ENCODE peak calls at places on chromosomes 1 and 21, in four cellular contexts. One of them, this sample, is unnamed.

GRCh38 chr1:157915859-157916258 is 74.3 kb upstream of the CD5L start:
- DNase-seq in GM13976: no peak
- DNase-seq in fibroblast of lung: no peak
- DNase-seq in mammary epithelial cell: no peak
- DNase-seq in this sample: no peak

GRCh38 chr1:206596319-206596666 is 16.0 kb downstream of the EIF2D start:
- DNase-seq in GM13976: no peak
- DNase-seq in fibroblast of lung: no peak
- DNase-seq in mammary epithelial cell: no peak
- DNase-seq in this sample: no peak

GRCh38 chr21:44709426-44710293 is 1.7 kb downstream of the TSPEAR start:
- DNase-seq in GM13976: peak
- DNase-seq in fibroblast of lung: peak
- DNase-seq in mammary epithelial cell: peak
- DNase-seq in this sample: peak

GRCh38 chr21:39188521-39189139 is 5.4 kb upstream of the PSMG1 start:
- DNase-seq in GM13976: no peak
- DNase-seq in fibroblast of lung: peak
- DNase-seq in mammary epithelial cell: no peak
- DNase-seq in this sample: no peak

GRCh38 chr1:71303617-71304041 is 222.8 kb upstream of the ZRANB2 start:
- DNase-seq in GM13976: no peak
- DNase-seq in fibroblast of lung: peak
- DNase-seq in mammary epithelial cell: peak
- DNase-seq in this sample: no peak

GRCh38 chr1:8814870-8815269 is 2.6 kb downstream of the RERE start:
- DNase-seq in GM13976: no peak
- DNase-seq in fibroblast of lung: no peak
- DNase-seq in mammary epithelial cell: peak
- DNase-seq in this sample: peak

GRCh38 chr1:167442854-167443565 is 75.3 kb downstream of the CD247 start:
- DNase-seq in GM13976: no peak
- DNase-seq in fibroblast of lung: no peak
- DNase-seq in mammary epithelial cell: no peak
- DNase-seq in this sample: peak

GRCh38 chr1:101200513-101200912 is 36.3 kb upstream of the S1PR1 start:
- DNase-seq in GM13976: no peak
- DNase-seq in fibroblast of lung: peak
- DNase-seq in mammary epithelial cell: peak
- DNase-seq in this sample: no peak

GRCh38 chr21:46115441-46116188 is 17.7 kb downstream of the COL6A2 start:
- DNase-seq in GM13976: no peak
- DNase-seq in fibroblast of lung: no peak
- DNase-seq in mammary epithelial cell: no peak
- DNase-seq in this sample: peak

GRCh38 chr1:100188617-100189016 is 10.6 kb upstream of the LRRC39 start:
- DNase-seq in GM13976: no peak
- DNase-seq in fibroblast of lung: peak
- DNase-seq in mammary epithelial cell: peak
- DNase-seq in this sample: no peak

GRCh38 chr21:42680429-42680828 is 27.0 kb downstream of the PDE9A start:
- DNase-seq in GM13976: no peak
- DNase-seq in fibroblast of lung: no peak
- DNase-seq in mammary epithelial cell: no peak
- DNase-seq in this sample: no peak

GRCh38 chr21:42679319-42679981 is 26.0 kb downstream of the PDE9A start:
- DNase-seq in GM13976: no peak
- DNase-seq in fibroblast of lung: no peak
- DNase-seq in mammary epithelial cell: no peak
- DNase-seq in this sample: no peak

GRCh38 chr21:42678618-42679295 is 25.3 kb downstream of the PDE9A start:
- DNase-seq in GM13976: no peak
- DNase-seq in fibroblast of lung: no peak
- DNase-seq in mammary epithelial cell: no peak
- DNase-seq in this sample: no peak

GRCh38 chr21:42681296-42682206 is 28.1 kb downstream of the PDE9A start:
- DNase-seq in GM13976: no peak
- DNase-seq in fibroblast of lung: no peak
- DNase-seq in mammary epithelial cell: no peak
- DNase-seq in this sample: no peak

DNA sequence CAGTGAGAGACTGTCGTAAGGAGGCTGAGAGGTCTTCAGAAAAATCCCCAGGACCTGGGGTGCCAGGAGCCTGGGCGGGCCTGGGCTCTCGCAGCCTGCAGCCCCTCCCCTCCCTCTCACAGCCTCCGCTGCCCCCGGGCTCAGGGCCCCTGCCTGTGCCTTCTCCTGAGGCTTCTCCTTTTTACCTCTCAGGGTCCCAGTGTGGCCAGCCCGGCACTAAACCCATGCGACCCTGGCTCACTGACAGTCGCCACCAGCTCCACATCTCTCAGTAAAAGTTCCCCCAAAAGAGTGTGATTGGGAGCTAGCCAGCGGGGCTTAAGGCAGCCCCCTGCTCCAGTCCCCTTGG is 26.5 kb downstream of the PDE9A start:
- DNase-seq in GM13976: no peak
- DNase-seq in fibroblast of lung: no peak
- DNase-seq in mammary epithelial cell: no peak
- DNase-seq in this sample: no peak
- TF ChIP-seq CTCF in GM13976: no peak
- TF ChIP-seq CTCF in fibroblast of lung: no peak
- TF ChIP-seq CTCF in mammary epithelial cell: no peak
- TF ChIP-seq CTCF in this sample: no peak

GRCh38 chr21:34133802-34134201 is 60.4 kb downstream of the MRPS6 start:
- DNase-seq in GM13976: no peak
- DNase-seq in fibroblast of lung: no peak
- DNase-seq in mammary epithelial cell: no peak
- DNase-seq in this sample: no peak
- TF ChIP-seq CTCF in GM13976: no peak
- TF ChIP-seq CTCF in fibroblast of lung: peak
- TF ChIP-seq CTCF in mammary epithelial cell: peak
- TF ChIP-seq CTCF in this sample: peak

GRCh38 chr1:86914998-86915736 is 732 bp downstream of the HS2ST1 start:
- DNase-seq in GM13976: peak
- DNase-seq in fibroblast of lung: peak
- DNase-seq in mammary epithelial cell: peak
- DNase-seq in this sample: no peak

GRCh38 chr1:86912501-86912900 is 1.4 kb downstream of the SELENOF start:
- DNase-seq in GM13976: peak
- DNase-seq in fibroblast of lung: no peak
- DNase-seq in mammary epithelial cell: no peak
- DNase-seq in this sample: no peak

GRCh38 chr1:86913399-86913895 is 479 bp downstream of the SELENOF start:
- DNase-seq in GM13976: peak
- DNase-seq in fibroblast of lung: no peak
- DNase-seq in mammary epithelial cell: peak
- DNase-seq in this sample: no peak

GRCh38 chr1:86914635-86914997 is at the start of gene HS2ST1:
- DNase-seq in GM13976: no peak
- DNase-seq in fibroblast of lung: no peak
- DNase-seq in mammary epithelial cell: no peak
- DNase-seq in this sample: no peak

GRCh38 chr1:86913896-86914634 is at the start of gene SELENOF:
- DNase-seq in GM13976: peak
- DNase-seq in fibroblast of lung: peak
- DNase-seq in mammary epithelial cell: peak
- DNase-seq in this sample: peak
- TF ChIP-seq CTCF in GM13976: no peak
- TF ChIP-seq CTCF in fibroblast of lung: no peak
- TF ChIP-seq CTCF in mammary epithelial cell: no peak
- TF ChIP-seq CTCF in this sample: no peak

DNA sequence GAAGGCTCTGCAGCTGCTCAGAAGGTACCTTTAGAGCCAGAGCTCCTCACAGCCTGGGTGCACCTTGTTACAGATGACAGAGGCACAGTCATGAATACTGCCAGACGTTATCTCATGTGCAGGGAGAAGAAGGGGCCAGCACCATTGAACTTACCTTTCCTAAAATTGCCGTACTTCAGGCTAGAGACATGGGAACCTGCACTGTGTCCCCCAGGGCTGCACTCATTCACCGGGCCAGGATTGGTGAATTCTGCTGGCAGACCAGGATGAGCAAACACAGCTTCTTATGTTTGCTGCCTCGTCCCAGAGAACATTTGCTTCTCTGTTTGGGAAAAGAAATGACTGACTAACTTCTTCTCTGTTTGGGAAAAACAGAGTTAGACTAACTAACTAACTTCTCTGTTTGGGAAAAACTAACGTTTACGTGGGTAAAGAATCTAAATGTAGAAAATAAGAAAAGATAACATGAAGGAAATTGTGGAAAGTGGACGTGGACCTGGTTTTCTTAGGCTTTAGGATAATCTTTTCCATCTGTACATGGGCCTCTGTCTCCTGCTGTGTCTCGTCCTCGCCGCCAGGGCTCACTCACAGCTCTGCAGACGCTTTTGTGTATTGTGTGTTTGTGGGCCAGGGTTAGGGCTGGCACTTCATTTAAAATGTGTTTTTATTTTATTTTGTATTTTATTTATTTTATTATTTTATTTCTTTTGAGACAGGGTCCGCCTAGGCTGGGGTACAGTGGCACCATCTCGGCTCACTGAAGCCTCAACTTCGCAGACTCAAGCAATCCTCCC is 9.9 kb downstream of the OBSCN start:
- DNase-seq in GM13976: no peak
- DNase-seq in fibroblast of lung: no peak
- DNase-seq in mammary epithelial cell: no peak
- DNase-seq in this sample: peak
- TF ChIP-seq CTCF in GM13976: no peak
- TF ChIP-seq CTCF in fibroblast of lung: peak
- TF ChIP-seq CTCF in mammary epithelial cell: no peak
- TF ChIP-seq CTCF in this sample: peak

GRCh38 chr1:110407260-110408210 is at the start of gene LAMTOR5:
- DNase-seq in GM13976: peak
- DNase-seq in fibroblast of lung: peak
- DNase-seq in mammary epithelial cell: peak
- DNase-seq in this sample: peak
- TF ChIP-seq CTCF in GM13976: peak
- TF ChIP-seq CTCF in fibroblast of lung: peak
- TF ChIP-seq CTCF in mammary epithelial cell: no peak
- TF ChIP-seq CTCF in this sample: no peak

DNA sequence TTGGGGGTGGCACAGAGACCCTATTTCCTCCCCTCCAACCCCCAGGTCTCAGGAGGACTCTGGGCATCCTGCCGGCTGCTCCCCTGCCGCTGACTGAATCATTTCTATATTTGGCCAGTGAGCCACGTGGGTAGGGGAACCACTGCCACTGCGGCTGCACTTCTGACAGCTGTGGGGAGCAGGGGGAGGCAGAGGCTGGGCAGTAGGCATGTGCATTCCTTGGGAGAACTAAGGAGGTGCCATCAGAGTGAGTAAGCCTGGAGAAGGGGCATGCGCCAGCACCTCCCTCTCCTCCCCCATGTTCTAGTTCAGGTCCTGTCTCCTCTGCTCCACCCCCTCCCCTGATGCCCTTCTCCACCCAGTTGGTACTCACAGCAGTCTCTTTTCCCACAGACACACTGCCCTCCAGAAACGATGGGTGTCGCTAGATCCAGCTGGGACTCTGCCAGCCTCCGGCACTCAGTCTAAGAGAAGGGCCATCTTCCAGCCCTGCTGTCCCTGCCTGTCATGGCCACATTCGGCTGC is 12.0 kb downstream of the PPFIA4 start:
- DNase-seq in GM13976: no peak
- DNase-seq in fibroblast of lung: peak
- DNase-seq in mammary epithelial cell: peak
- DNase-seq in this sample: no peak
- TF ChIP-seq CTCF in GM13976: no peak
- TF ChIP-seq CTCF in fibroblast of lung: peak
- TF ChIP-seq CTCF in mammary epithelial cell: peak
- TF ChIP-seq CTCF in this sample: no peak

DNA sequence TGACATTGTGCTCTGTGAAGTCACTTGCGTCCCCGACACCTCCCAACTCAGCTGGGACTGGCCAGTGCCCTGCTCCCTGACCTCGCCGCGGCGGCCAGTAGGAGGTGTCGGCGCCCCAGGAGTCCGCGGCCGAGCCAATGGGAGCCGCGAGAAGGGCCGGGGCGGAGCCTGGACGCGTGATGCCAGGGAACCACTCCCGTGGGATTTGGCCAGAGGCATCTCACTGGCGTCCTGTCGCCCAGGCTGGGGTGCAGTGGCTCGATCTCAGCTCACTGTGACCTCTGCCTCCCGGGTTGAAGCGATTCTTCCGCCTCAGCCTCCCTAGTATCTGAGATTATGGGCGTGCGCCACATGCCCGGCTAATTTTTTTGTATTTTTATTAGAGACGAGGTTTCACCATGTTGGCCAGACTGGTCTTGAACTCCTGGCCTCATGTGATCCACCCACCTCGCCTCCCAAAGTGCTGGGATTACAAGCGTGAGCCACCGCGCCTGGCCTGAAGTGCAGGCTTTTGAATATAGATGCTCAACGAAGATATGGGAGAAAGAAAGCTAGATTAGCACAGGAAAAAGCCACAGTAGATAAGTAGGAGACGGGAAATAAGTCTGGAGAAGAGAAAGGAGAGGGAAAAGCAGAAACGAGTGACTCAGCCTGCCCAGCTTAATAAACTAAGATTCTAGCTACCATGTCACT is 38.0 kb downstream of the ZBTB8OS start:
- DNase-seq in GM13976: peak
- DNase-seq in fibroblast of lung: peak
- DNase-seq in mammary epithelial cell: peak
- DNase-seq in this sample: peak
- TF ChIP-seq CTCF in GM13976: peak
- TF ChIP-seq CTCF in fibroblast of lung: peak
- TF ChIP-seq CTCF in mammary epithelial cell: no peak
- TF ChIP-seq CTCF in this sample: peak

GRCh38 chr1:170567214-170567613 is 35.2 kb downstream of the GORAB start:
- DNase-seq in GM13976: no peak
- DNase-seq in fibroblast of lung: no peak
- DNase-seq in mammary epithelial cell: no peak
- DNase-seq in this sample: no peak

GRCh38 chr1:170562644-170563338 is 30.8 kb downstream of the GORAB start:
- DNase-seq in GM13976: peak
- DNase-seq in fibroblast of lung: peak
- DNase-seq in mammary epithelial cell: peak
- DNase-seq in this sample: no peak

GRCh38 chr1:170568197-170568596 is 36.2 kb downstream of the GORAB start:
- DNase-seq in GM13976: no peak
- DNase-seq in fibroblast of lung: no peak
- DNase-seq in mammary epithelial cell: no peak
- DNase-seq in this sample: no peak
- TF ChIP-seq CTCF in GM13976: peak
- TF ChIP-seq CTCF in fibroblast of lung: no peak
- TF ChIP-seq CTCF in mammary epithelial cell: no peak
- TF ChIP-seq CTCF in this sample: no peak

GRCh38 chr1:187566371-187566770 is 737.6 kb downstream of the PLA2G4A start:
- DNase-seq in GM13976: no peak
- DNase-seq in fibroblast of lung: no peak
- DNase-seq in mammary epithelial cell: no peak
- DNase-seq in this sample: no peak

GRCh38 chr1:187568067-187568466 is 739.3 kb downstream of the PLA2G4A start:
- DNase-seq in GM13976: no peak
- DNase-seq in fibroblast of lung: no peak
- DNase-seq in mammary epithelial cell: no peak
- DNase-seq in this sample: no peak

GRCh38 chr1:187570166-187570565 is 741.4 kb downstream of the PLA2G4A start:
- DNase-seq in GM13976: no peak
- DNase-seq in fibroblast of lung: no peak
- DNase-seq in mammary epithelial cell: no peak
- DNase-seq in this sample: no peak
- TF ChIP-seq CTCF in GM13976: no peak
- TF ChIP-seq CTCF in fibroblast of lung: no peak
- TF ChIP-seq CTCF in mammary epithelial cell: no peak
- TF ChIP-seq CTCF in this sample: no peak

This sample was measured in type B pancreatic cell.